ENCODE peak calls at places on chromosome 2, in seven cellular contexts. C is gastrocnemius medialis, B is fibroblast of villous mesenchyme, D is HCT116, G is right cardiac atrium, I is GM06990, Y is astrocyte of the spinal cord. W is an unnamed sample.

GRCh38 chr2:96163415-96163767 is 18.2 kb upstream of the DUSP2 start:
- DNase-seq in C (no peak), B (no peak), D (no peak), G (no peak), I (no peak), Y (no peak), W (no peak)

GRCh38 chr2:71578665-71579371 is 125.5 kb downstream of the DYSF start:
- DNase-seq in C (no peak), B (peak), D (no peak), G (peak), I (no peak), Y (no peak), W (no peak)

GRCh38 chr2:84768840-84769239 is 112.0 kb downstream of the TRABD2A start:
- DNase-seq in C (no peak), B (no peak), D (no peak), G (no peak), I (no peak), Y (no peak), W (no peak)

GRCh38 chr2:190789074-190790004 is 91.3 kb upstream of the GLS start:
- DNase-seq in C (no peak), B (no peak), D (no peak), G (no peak), I (no peak), Y (no peak), W (no peak)

GRCh38 chr2:48345176-48345575 is 184.8 kb upstream of the STON1 start:
- DNase-seq in C (no peak), B (peak), D (no peak), G (no peak), I (no peak), Y (no peak), W (peak)

GRCh38 chr2:237208373-237209045 is 122.8 kb downstream of the COPS8 start:
- DNase-seq in C (no peak), B (peak), D (no peak), G (no peak), I (no peak), Y (peak), W (peak)

GRCh38 chr2:1461507-1462390 is 48.5 kb downstream of the TPO start:
- DNase-seq in C (no peak), B (no peak), D (no peak), G (no peak), I (no peak), Y (no peak), W (no peak)

GRCh38 chr2:240396623-240397541 is 38.6 kb upstream of the GPC1 start:
- DNase-seq in C (no peak), B (peak), D (no peak), G (no peak), I (no peak), Y (peak), W (no peak)

GRCh38 chr2:192357216-192357615 is 162.5 kb upstream of the TMEFF2 start:
- DNase-seq in C (no peak), B (no peak), D (no peak), G (no peak), I (no peak), Y (no peak), W (no peak)

GRCh38 chr2:210195066-210195852 is 24.1 kb upstream of the KANSL1L start:
- DNase-seq in C (no peak), B (peak), D (peak), G (no peak), I (no peak), Y (peak), W (peak)

GRCh38 chr2:42073739-42074138 is 25.9 kb downstream of the PKDCC start:
- DNase-seq in C (no peak), B (peak), D (no peak), G (no peak), I (no peak), Y (no peak), W (no peak)

GRCh38 chr2:118003396-118003824 is 10.5 kb downstream of the CCDC93 start:
- DNase-seq in C (peak), B (peak), D (peak), G (no peak), I (peak), Y (peak), W (peak)

GRCh38 chr2:60152226-60152833 is 401.1 kb downstream of the BCL11A start:
- DNase-seq in C (no peak), B (peak), D (peak), G (no peak), I (no peak), Y (peak), W (peak)

GRCh38 chr2:158729873-158730620 is 65.1 kb upstream of the DAPL1 start:
- DNase-seq in C (no peak), B (no peak), D (no peak), G (no peak), I (no peak), Y (no peak), W (no peak)

GRCh38 chr2:184814428-184814827 is 216.1 kb downstream of the ZNF804A start:
- DNase-seq in C (no peak), B (no peak), D (no peak), G (no peak), I (no peak), Y (no peak), W (no peak)

GRCh38 chr2:175366814-175367213 is 185.3 kb upstream of the ATP5MC3 start:
- DNase-seq in C (no peak), B (peak), D (peak), G (no peak), I (no peak), Y (peak), W (peak)

GRCh38 chr2:241803387-241804325 is 5.3 kb upstream of the NEU4 start:
- DNase-seq in C (no peak), B (peak), D (no peak), G (peak), I (peak), Y (peak), W (peak)

GRCh38 chr2:31413876-31414550 is 529 bp downstream of the XDH start:
- DNase-seq in C (no peak), B (no peak), D (no peak), G (no peak), I (no peak), Y (no peak), W (no peak)

GRCh38 chr2:168974370-168974769 is 56.8 kb downstream of the ABCB11 start:
- DNase-seq in C (no peak), B (no peak), D (no peak), G (no peak), I (no peak), Y (no peak), W (no peak)

GRCh38 chr2:140177081-140177480 is 1396.9 kb upstream of the NXPH2 start:
- DNase-seq in C (no peak), B (no peak), D (no peak), G (no peak), I (no peak), Y (no peak), W (no peak)

GRCh38 chr2:38215511-38215910 is 139.6 kb upstream of the CYP1B1 start:
- DNase-seq in C (no peak), B (no peak), D (no peak), G (no peak), I (no peak), Y (no peak), W (no peak)

GRCh38 chr2:66582975-66583842 is 148.3 kb downstream of the MEIS1 start:
- DNase-seq in C (no peak), B (no peak), D (no peak), G (peak), I (no peak), Y (no peak), W (no peak)

GRCh38 chr2:157899125-157899839 is 23.2 kb upstream of the ACVR1 start:
- DNase-seq in C (no peak), B (no peak), D (no peak), G (no peak), I (no peak), Y (no peak), W (no peak)

GRCh38 chr2:75800456-75800855 is 89.7 kb upstream of the GCFC2 start:
- DNase-seq in C (no peak), B (no peak), D (no peak), G (no peak), I (peak), Y (no peak), W (no peak)

GRCh38 chr2:106517329-106517728 is 30.2 kb downstream of the CD8B2 start:
- DNase-seq in C (no peak), B (no peak), D (no peak), G (no peak), I (no peak), Y (no peak), W (no peak)

GRCh38 chr2:75108937-75109482 is 90.3 kb downstream of the TACR1 start:
- DNase-seq in C (no peak), B (no peak), D (no peak), G (no peak), I (no peak), Y (no peak), W (no peak)

GRCh38 chr2:62596061-62596658 is 90.2 kb upstream of the TMEM17 start:
- DNase-seq in C (no peak), B (peak), D (no peak), G (peak), I (no peak), Y (peak), W (peak)

GRCh38 chr2:17757321-17757720 is 3.4 kb downstream of the GEN1 start:
- DNase-seq in C (no peak), B (no peak), D (no peak), G (no peak), I (no peak), Y (peak), W (no peak)

DNA sequence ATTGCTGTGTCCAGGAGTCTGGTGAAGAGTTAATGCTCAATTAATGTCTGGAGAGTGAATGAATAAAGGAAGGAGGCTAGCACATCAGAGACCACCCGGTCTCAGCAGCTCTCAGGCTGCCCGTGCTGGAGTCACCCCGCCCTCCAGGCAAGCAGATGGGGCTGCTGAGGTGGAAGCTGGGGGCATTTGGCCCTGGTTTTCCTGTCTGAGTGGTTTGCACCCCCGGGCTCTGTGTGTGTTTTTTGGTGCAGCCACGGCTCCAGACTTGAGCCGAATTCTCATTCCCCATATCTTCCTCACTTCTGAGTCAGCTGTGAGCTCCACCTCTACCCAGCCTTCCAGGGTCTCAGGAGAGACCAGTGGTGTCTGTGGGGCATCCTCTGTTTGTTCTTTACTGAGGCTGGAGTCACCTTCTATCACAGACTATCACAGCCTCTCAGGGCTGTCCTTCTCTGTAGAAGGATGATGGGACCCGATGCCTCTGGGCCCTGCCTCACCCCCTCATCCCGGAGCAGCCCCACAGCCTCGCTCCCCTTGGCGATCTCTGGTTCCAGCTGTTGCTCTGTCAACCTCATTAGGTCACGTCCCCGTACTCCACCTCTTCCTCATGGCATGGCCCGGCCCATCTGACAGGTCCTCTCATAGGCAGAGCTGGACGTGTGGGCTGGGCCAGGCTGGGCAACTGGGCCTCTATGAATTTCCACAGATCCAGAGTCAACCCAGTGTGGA is 60.8 kb downstream of the HS1BP3 start:
- DNase-seq in C (no peak), B (no peak), D (no peak), G (peak), I (no peak), Y (no peak), W (no peak)
- H3K4me3 ChIP-seq in C (no peak), B (no peak), D (no peak), G (no peak), I (no peak), Y (no peak), W (no peak)

GRCh38 chr2:219628235-219628985 is 980 bp downstream of the SLC4A3 start:
- DNase-seq in C (no peak), B (no peak), D (no peak), G (peak), I (no peak), Y (no peak), W (no peak)
- H3K4me3 ChIP-seq in C (no peak), B (peak), D (peak), G (peak), I (no peak), Y (peak), W (peak)

DNA sequence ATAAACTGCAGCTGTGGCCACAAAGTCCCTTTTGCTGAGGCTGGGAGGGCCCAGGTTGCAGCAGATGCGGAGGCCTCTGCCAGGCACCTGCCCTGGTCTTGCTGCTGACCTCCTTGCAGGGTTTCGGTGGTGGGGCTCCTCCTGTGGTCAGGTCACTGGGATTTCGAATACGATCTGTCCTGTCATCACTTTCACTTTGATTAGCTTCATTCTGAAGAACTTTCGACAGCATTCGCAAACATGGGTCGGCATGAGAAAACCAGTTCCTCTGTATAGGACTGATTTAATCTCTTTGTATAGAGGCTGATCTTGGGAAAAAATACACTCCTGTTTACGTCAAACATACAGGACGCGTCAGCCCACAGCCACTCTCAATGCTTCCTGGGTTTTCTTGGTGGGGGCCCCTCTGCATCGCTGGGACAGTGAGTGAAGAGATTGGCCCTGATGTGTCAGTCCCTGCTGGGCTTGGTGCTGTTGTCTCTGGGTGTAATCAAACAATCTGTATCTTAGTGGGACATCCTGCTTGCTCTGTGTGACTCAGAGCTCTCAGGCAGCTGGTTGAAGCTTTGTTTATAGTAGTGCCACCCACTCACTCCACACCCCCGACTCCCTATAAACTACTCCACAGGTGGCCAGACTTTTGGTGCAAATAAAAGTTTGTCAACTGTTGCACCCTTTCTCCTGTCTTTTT is 209.4 kb upstream of the CXCR4 start:
- DNase-seq in C (no peak), B (peak), D (no peak), G (no peak), I (peak), Y (peak), W (no peak)
- H3K4me3 ChIP-seq in C (no peak), B (peak), D (no peak), G (no peak), I (no peak), Y (no peak), W (no peak)

GRCh38 chr2:8582850-8583399 is 98.9 kb upstream of the ID2 start:
- DNase-seq in C (no peak), B (no peak), D (no peak), G (no peak), I (no peak), Y (no peak), W (no peak)

GRCh38 chr2:8584174-8585066 is 97.4 kb upstream of the ID2 start:
- DNase-seq in C (no peak), B (no peak), D (no peak), G (no peak), I (no peak), Y (no peak), W (no peak)

GRCh38 chr2:8582191-8582849 is 99.5 kb upstream of the ID2 start:
- DNase-seq in C (no peak), B (no peak), D (no peak), G (no peak), I (no peak), Y (no peak), W (no peak)

GRCh38 chr2:8581601-8582041 is 100.2 kb upstream of the ID2 start:
- DNase-seq in C (no peak), B (no peak), D (no peak), G (no peak), I (no peak), Y (no peak), W (no peak)

DNA sequence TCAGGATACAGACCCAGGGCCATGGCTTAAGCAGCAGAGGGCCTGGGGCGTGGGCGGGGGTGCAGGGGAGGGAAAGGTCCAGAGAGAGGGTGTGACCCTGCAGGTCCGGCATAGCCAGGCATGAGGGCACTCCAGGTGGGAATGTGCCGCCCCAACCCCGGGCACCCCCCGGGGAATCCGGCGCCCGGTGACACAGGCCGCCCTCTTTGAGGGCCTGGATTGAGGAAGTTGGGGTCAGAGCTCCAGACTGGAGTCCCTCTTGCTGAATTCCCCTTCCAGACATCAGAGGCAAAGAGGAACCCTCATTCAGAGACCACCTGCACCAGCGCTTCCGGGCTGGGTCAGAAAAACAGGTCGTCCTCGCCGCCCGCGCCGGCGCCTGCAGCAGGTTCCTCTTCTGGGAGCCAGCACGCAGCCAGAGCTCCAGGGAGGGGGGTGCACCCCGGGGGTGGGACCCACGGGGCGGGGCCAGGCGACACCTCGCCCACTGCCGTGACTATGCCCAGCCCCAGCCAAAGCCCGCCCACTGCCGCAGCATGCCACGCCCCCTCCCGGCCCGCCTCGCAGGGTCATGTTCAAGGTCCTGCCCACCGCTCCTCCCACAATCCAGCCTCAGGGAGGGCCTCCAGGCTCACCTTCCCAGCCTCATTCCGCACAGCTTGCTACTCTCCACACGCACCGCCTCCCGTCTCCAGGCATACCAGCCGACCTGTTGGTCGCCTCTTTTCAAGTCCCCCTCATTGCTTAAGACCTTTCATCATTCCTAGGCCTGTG is 98.3 kb upstream of the ID2 start:
- DNase-seq in C (peak), B (peak), D (peak), G (peak), I (peak), Y (peak), W (no peak)
- H3K4me3 ChIP-seq in C (no peak), B (no peak), D (peak), G (no peak), I (peak), Y (no peak), W (no peak)